ENCODE peak calls at places on chromosomes 13 and 19, in nine cellular contexts. One of them, this sample, is unnamed.

GRCh38 chr13:35213911-35214310 is 262.6 kb downstream of the MAB21L1 start:
- DNase-seq in neuronal stem cell: no peak
- DNase-seq in lung: no peak
- DNase-seq in left colon: no peak
- DNase-seq in sigmoid colon: no peak
- DNase-seq in T-helper 17 cell: no peak
- DNase-seq in BE2C: no peak
- DNase-seq in activated T-helper 1 cell treated with anti-CD3 and anti-CD28 coated beads, Interleukin-12 subunit alpha, Interleukin-12 subunit beta, Interleukin-2, Interleukin-4 antibody, amounts not matched to agents 30 ng/mL and 10 ng/mL and 1 ng/mL, durations not matched to agents 14 hours and 24 hours and 36 hours: no peak
- DNase-seq in A172: no peak
- DNase-seq in this sample: no peak

GRCh38 chr13:50452028-50452427 is 391.5 kb downstream of the DLEU7 start:
- DNase-seq in lung: no peak
- DNase-seq in A172: no peak
- DNase-seq in activated T-helper 1 cell treated with anti-CD3 and anti-CD28 coated beads, Interleukin-12 subunit alpha, Interleukin-12 subunit beta, Interleukin-2, Interleukin-4 antibody, amounts not matched to agents 30 ng/mL and 10 ng/mL and 1 ng/mL, durations not matched to agents 14 hours and 24 hours and 36 hours: no peak
- DNase-seq in BE2C: no peak
- DNase-seq in sigmoid colon: no peak
- DNase-seq in T-helper 17 cell: no peak
- DNase-seq in left colon: no peak
- DNase-seq in neuronal stem cell: no peak
- DNase-seq in this sample: no peak

GRCh38 chr19:30360378-30361106 is 11.6 kb upstream of the ZNF536 start:
- DNase-seq in A172: no peak
- DNase-seq in sigmoid colon: no peak
- DNase-seq in BE2C: peak; percentile 51
- DNase-seq in left colon: no peak
- DNase-seq in activated T-helper 1 cell treated with anti-CD3 and anti-CD28 coated beads, Interleukin-12 subunit alpha, Interleukin-12 subunit beta, Interleukin-2, Interleukin-4 antibody, amounts not matched to agents 30 ng/mL and 10 ng/mL and 1 ng/mL, durations not matched to agents 14 hours and 24 hours and 36 hours: no peak
- DNase-seq in neuronal stem cell: no peak
- DNase-seq in T-helper 17 cell: no peak
- DNase-seq in lung: no peak
- DNase-seq in this sample: no peak

GRCh38 chr13:44352671-44353070 is 21.0 kb upstream of the SERP2 start:
- DNase-seq in lung: no peak
- DNase-seq in A172: no peak
- DNase-seq in sigmoid colon: no peak
- DNase-seq in T-helper 17 cell: no peak
- DNase-seq in BE2C: no peak
- DNase-seq in neuronal stem cell: no peak
- DNase-seq in activated T-helper 1 cell treated with anti-CD3 and anti-CD28 coated beads, Interleukin-12 subunit alpha, Interleukin-12 subunit beta, Interleukin-2, Interleukin-4 antibody, amounts not matched to agents 30 ng/mL and 10 ng/mL and 1 ng/mL, durations not matched to agents 14 hours and 24 hours and 36 hours: no peak
- DNase-seq in left colon: no peak
- DNase-seq in this sample: peak; percentile 48

GRCh38 chr13:77820431-77821149 is 98.0 kb downstream of the EDNRB start:
- DNase-seq in left colon: no peak
- DNase-seq in activated T-helper 1 cell treated with anti-CD3 and anti-CD28 coated beads, Interleukin-12 subunit alpha, Interleukin-12 subunit beta, Interleukin-2, Interleukin-4 antibody, amounts not matched to agents 30 ng/mL and 10 ng/mL and 1 ng/mL, durations not matched to agents 14 hours and 24 hours and 36 hours: no peak
- DNase-seq in BE2C: no peak
- DNase-seq in T-helper 17 cell: no peak
- DNase-seq in sigmoid colon: no peak
- DNase-seq in neuronal stem cell: no peak
- DNase-seq in A172: no peak
- DNase-seq in lung: no peak
- DNase-seq in this sample: no peak

GRCh38 chr19:15381429-15381828 is 1.8 kb upstream of the AKAP8 start:
- DNase-seq in lung: no peak
- DNase-seq in BE2C: no peak
- DNase-seq in T-helper 17 cell: no peak
- DNase-seq in activated T-helper 1 cell treated with anti-CD3 and anti-CD28 coated beads, Interleukin-12 subunit alpha, Interleukin-12 subunit beta, Interleukin-2, Interleukin-4 antibody, amounts not matched to agents 30 ng/mL and 10 ng/mL and 1 ng/mL, durations not matched to agents 14 hours and 24 hours and 36 hours: no peak
- DNase-seq in sigmoid colon: no peak
- DNase-seq in left colon: no peak
- DNase-seq in neuronal stem cell: no peak
- DNase-seq in A172: no peak
- DNase-seq in this sample: no peak

GRCh38 chr19:43786665-43787064 is 5.9 kb upstream of the KCNN4 start:
- DNase-seq in lung: no peak
- DNase-seq in T-helper 17 cell: no peak
- DNase-seq in BE2C: no peak
- DNase-seq in left colon: no peak
- DNase-seq in sigmoid colon: no peak
- DNase-seq in neuronal stem cell: no peak
- DNase-seq in activated T-helper 1 cell treated with anti-CD3 and anti-CD28 coated beads, Interleukin-12 subunit alpha, Interleukin-12 subunit beta, Interleukin-2, Interleukin-4 antibody, amounts not matched to agents 30 ng/mL and 10 ng/mL and 1 ng/mL, durations not matched to agents 14 hours and 24 hours and 36 hours: no peak
- DNase-seq in A172: no peak
- DNase-seq in this sample: no peak

GRCh38 chr13:57527114-57527770 is 104.3 kb upstream of the PCDH17 start:
- DNase-seq in activated T-helper 1 cell treated with anti-CD3 and anti-CD28 coated beads, Interleukin-12 subunit alpha, Interleukin-12 subunit beta, Interleukin-2, Interleukin-4 antibody, amounts not matched to agents 30 ng/mL and 10 ng/mL and 1 ng/mL, durations not matched to agents 14 hours and 24 hours and 36 hours: no peak
- DNase-seq in A172: no peak
- DNase-seq in left colon: no peak
- DNase-seq in T-helper 17 cell: no peak
- DNase-seq in neuronal stem cell: no peak
- DNase-seq in BE2C: no peak
- DNase-seq in lung: no peak
- DNase-seq in sigmoid colon: no peak
- DNase-seq in this sample: no peak

GRCh38 chr13:101127741-101128353 is 288.5 kb downstream of the NALCN start:
- DNase-seq in BE2C: peak; percentile 17
- DNase-seq in sigmoid colon: no peak
- DNase-seq in A172: peak; percentile 47
- DNase-seq in left colon: no peak
- DNase-seq in lung: no peak
- DNase-seq in T-helper 17 cell: no peak
- DNase-seq in neuronal stem cell: peak; percentile 61
- DNase-seq in activated T-helper 1 cell treated with anti-CD3 and anti-CD28 coated beads, Interleukin-12 subunit alpha, Interleukin-12 subunit beta, Interleukin-2, Interleukin-4 antibody, amounts not matched to agents 30 ng/mL and 10 ng/mL and 1 ng/mL, durations not matched to agents 14 hours and 24 hours and 36 hours: no peak
- DNase-seq in this sample: peak; percentile 61

GRCh38 chr13:109871018-109871370 is 84.6 kb upstream of the IRS2 start:
- DNase-seq in activated T-helper 1 cell treated with anti-CD3 and anti-CD28 coated beads, Interleukin-12 subunit alpha, Interleukin-12 subunit beta, Interleukin-2, Interleukin-4 antibody, amounts not matched to agents 30 ng/mL and 10 ng/mL and 1 ng/mL, durations not matched to agents 14 hours and 24 hours and 36 hours: no peak
- DNase-seq in lung: no peak
- DNase-seq in BE2C: no peak
- DNase-seq in sigmoid colon: no peak
- DNase-seq in neuronal stem cell: no peak
- DNase-seq in A172: peak; percentile 18
- DNase-seq in T-helper 17 cell: no peak
- DNase-seq in left colon: no peak
- DNase-seq in this sample: peak; percentile 70

GRCh38 chr13:99505814-99506269 is 4.6 kb downstream of the TM9SF2 start:
- DNase-seq in left colon: no peak
- DNase-seq in lung: no peak
- DNase-seq in BE2C: no peak
- DNase-seq in activated T-helper 1 cell treated with anti-CD3 and anti-CD28 coated beads, Interleukin-12 subunit alpha, Interleukin-12 subunit beta, Interleukin-2, Interleukin-4 antibody, amounts not matched to agents 30 ng/mL and 10 ng/mL and 1 ng/mL, durations not matched to agents 14 hours and 24 hours and 36 hours: no peak
- DNase-seq in A172: peak; percentile 25
- DNase-seq in neuronal stem cell: no peak
- DNase-seq in sigmoid colon: no peak
- DNase-seq in T-helper 17 cell: no peak
- DNase-seq in this sample: no peak

GRCh38 chr13:33154911-33155310 is 130.6 kb downstream of the STARD13 start:
- DNase-seq in neuronal stem cell: no peak
- DNase-seq in activated T-helper 1 cell treated with anti-CD3 and anti-CD28 coated beads, Interleukin-12 subunit alpha, Interleukin-12 subunit beta, Interleukin-2, Interleukin-4 antibody, amounts not matched to agents 30 ng/mL and 10 ng/mL and 1 ng/mL, durations not matched to agents 14 hours and 24 hours and 36 hours: no peak
- DNase-seq in lung: no peak
- DNase-seq in T-helper 17 cell: no peak
- DNase-seq in A172: no peak
- DNase-seq in BE2C: no peak
- DNase-seq in sigmoid colon: no peak
- DNase-seq in left colon: no peak
- DNase-seq in this sample: no peak

GRCh38 chr13:72199640-72200039 is 332.6 kb upstream of the DACH1 start:
- DNase-seq in lung: no peak
- DNase-seq in neuronal stem cell: no peak
- DNase-seq in T-helper 17 cell: no peak
- DNase-seq in A172: no peak
- DNase-seq in left colon: no peak
- DNase-seq in activated T-helper 1 cell treated with anti-CD3 and anti-CD28 coated beads, Interleukin-12 subunit alpha, Interleukin-12 subunit beta, Interleukin-2, Interleukin-4 antibody, amounts not matched to agents 30 ng/mL and 10 ng/mL and 1 ng/mL, durations not matched to agents 14 hours and 24 hours and 36 hours: no peak
- DNase-seq in BE2C: no peak
- DNase-seq in sigmoid colon: no peak
- DNase-seq in this sample: no peak

GRCh38 chr19:4704317-4704673 is 19.3 kb downstream of the DPP9 start:
- DNase-seq in neuronal stem cell: no peak
- DNase-seq in left colon: no peak
- DNase-seq in lung: peak; percentile 60
- DNase-seq in A172: no peak
- DNase-seq in T-helper 17 cell: no peak
- DNase-seq in BE2C: no peak
- DNase-seq in activated T-helper 1 cell treated with anti-CD3 and anti-CD28 coated beads, Interleukin-12 subunit alpha, Interleukin-12 subunit beta, Interleukin-2, Interleukin-4 antibody, amounts not matched to agents 30 ng/mL and 10 ng/mL and 1 ng/mL, durations not matched to agents 14 hours and 24 hours and 36 hours: no peak
- DNase-seq in sigmoid colon: no peak
- DNase-seq in this sample: no peak

GRCh38 chr13:44768775-44769578 is 192.8 kb upstream of the TSC22D1 start:
- DNase-seq in T-helper 17 cell: no peak
- DNase-seq in sigmoid colon: no peak
- DNase-seq in BE2C: no peak
- DNase-seq in left colon: no peak
- DNase-seq in activated T-helper 1 cell treated with anti-CD3 and anti-CD28 coated beads, Interleukin-12 subunit alpha, Interleukin-12 subunit beta, Interleukin-2, Interleukin-4 antibody, amounts not matched to agents 30 ng/mL and 10 ng/mL and 1 ng/mL, durations not matched to agents 14 hours and 24 hours and 36 hours: peak; percentile 9
- DNase-seq in A172: no peak
- DNase-seq in lung: no peak
- DNase-seq in neuronal stem cell: no peak
- DNase-seq in this sample: no peak

GRCh38 chr19:36526581-36526980 is 1.5 kb downstream of the ZNF260 start:
- DNase-seq in lung: no peak
- DNase-seq in T-helper 17 cell: no peak
- DNase-seq in BE2C: no peak
- DNase-seq in sigmoid colon: no peak
- DNase-seq in A172: no peak
- DNase-seq in activated T-helper 1 cell treated with anti-CD3 and anti-CD28 coated beads, Interleukin-12 subunit alpha, Interleukin-12 subunit beta, Interleukin-2, Interleukin-4 antibody, amounts not matched to agents 30 ng/mL and 10 ng/mL and 1 ng/mL, durations not matched to agents 14 hours and 24 hours and 36 hours: no peak
- DNase-seq in left colon: no peak
- DNase-seq in neuronal stem cell: no peak
- DNase-seq in this sample: peak; percentile 30

GRCh38 chr13:23378009-23378632 is 55.4 kb downstream of the SACS start:
- DNase-seq in T-helper 17 cell: no peak
- DNase-seq in left colon: peak; percentile 6
- DNase-seq in A172: peak; percentile 91
- DNase-seq in lung: no peak
- DNase-seq in neuronal stem cell: no peak
- DNase-seq in sigmoid colon: no peak
- DNase-seq in BE2C: no peak
- DNase-seq in activated T-helper 1 cell treated with anti-CD3 and anti-CD28 coated beads, Interleukin-12 subunit alpha, Interleukin-12 subunit beta, Interleukin-2, Interleukin-4 antibody, amounts not matched to agents 30 ng/mL and 10 ng/mL and 1 ng/mL, durations not matched to agents 14 hours and 24 hours and 36 hours: no peak
- DNase-seq in this sample: peak; percentile 89

GRCh38 chr19:14149509-14149994 is 13.2 kb upstream of the ASF1B start:
- DNase-seq in A172: no peak
- DNase-seq in BE2C: peak; percentile 55
- DNase-seq in activated T-helper 1 cell treated with anti-CD3 and anti-CD28 coated beads, Interleukin-12 subunit alpha, Interleukin-12 subunit beta, Interleukin-2, Interleukin-4 antibody, amounts not matched to agents 30 ng/mL and 10 ng/mL and 1 ng/mL, durations not matched to agents 14 hours and 24 hours and 36 hours: peak; percentile 33
- DNase-seq in T-helper 17 cell: peak; percentile 51
- DNase-seq in sigmoid colon: peak; percentile 96
- DNase-seq in lung: peak; percentile 51
- DNase-seq in neuronal stem cell: no peak
- DNase-seq in left colon: peak; percentile 72
- DNase-seq in this sample: peak; percentile 3

GRCh38 chr19:29467824-29468401 is 57.9 kb upstream of the VSTM2B start:
- DNase-seq in T-helper 17 cell: no peak
- DNase-seq in left colon: no peak
- DNase-seq in A172: peak; percentile 49
- DNase-seq in BE2C: peak; percentile 28
- DNase-seq in sigmoid colon: no peak
- DNase-seq in lung: peak; percentile 16
- DNase-seq in neuronal stem cell: peak; percentile 9
- DNase-seq in activated T-helper 1 cell treated with anti-CD3 and anti-CD28 coated beads, Interleukin-12 subunit alpha, Interleukin-12 subunit beta, Interleukin-2, Interleukin-4 antibody, amounts not matched to agents 30 ng/mL and 10 ng/mL and 1 ng/mL, durations not matched to agents 14 hours and 24 hours and 36 hours: peak; percentile 8
- DNase-seq in this sample: peak; percentile 5

GRCh38 chr19:1217366-1217765 is 11.8 kb downstream of the STK11 start:
- DNase-seq in left colon: no peak
- DNase-seq in A172: no peak
- DNase-seq in T-helper 17 cell: no peak
- DNase-seq in sigmoid colon: no peak
- DNase-seq in neuronal stem cell: no peak
- DNase-seq in BE2C: peak; percentile 47
- DNase-seq in lung: no peak
- DNase-seq in activated T-helper 1 cell treated with anti-CD3 and anti-CD28 coated beads, Interleukin-12 subunit alpha, Interleukin-12 subunit beta, Interleukin-2, Interleukin-4 antibody, amounts not matched to agents 30 ng/mL and 10 ng/mL and 1 ng/mL, durations not matched to agents 14 hours and 24 hours and 36 hours: no peak
- DNase-seq in this sample: no peak

GRCh38 chr19:12797141-12797587 is 4.4 kb downstream of the PRDX2 start:
- DNase-seq in neuronal stem cell: no peak
- DNase-seq in sigmoid colon: no peak
- DNase-seq in lung: no peak
- DNase-seq in BE2C: no peak
- DNase-seq in A172: no peak
- DNase-seq in T-helper 17 cell: no peak
- DNase-seq in left colon: no peak
- DNase-seq in activated T-helper 1 cell treated with anti-CD3 and anti-CD28 coated beads, Interleukin-12 subunit alpha, Interleukin-12 subunit beta, Interleukin-2, Interleukin-4 antibody, amounts not matched to agents 30 ng/mL and 10 ng/mL and 1 ng/mL, durations not matched to agents 14 hours and 24 hours and 36 hours: no peak
- DNase-seq in this sample: no peak

This sample was measured in bronchial epithelial cell.